ENCODE peak calls at places on chromosomes 2 and 18, in four cellular contexts. One of them, this sample, is unnamed.

GRCh38 chr2:33093293-33093692 is 146.5 kb downstream of the LTBP1 start:
- DNase-seq in stimulated activated naive CD4-positive, alpha-beta T cell: no peak
- DNase-seq in HCEC 1CT: no peak
- DNase-seq in NCI-H2171 treated with DMSO at 0.1 percent for 48 hours: no peak
- DNase-seq in this sample: no peak

GRCh38 chr18:23380001-23380550 is 73.0 kb upstream of the RIOK3 start:
- DNase-seq in stimulated activated naive CD4-positive, alpha-beta T cell: no peak
- DNase-seq in HCEC 1CT: no peak
- DNase-seq in NCI-H2171 treated with DMSO at 0.1 percent for 48 hours: no peak
- DNase-seq in this sample: no peak

GRCh38 chr2:234973008-234973407 is 21.2 kb downstream of the SH3BP4 start:
- DNase-seq in stimulated activated naive CD4-positive, alpha-beta T cell: no peak
- DNase-seq in HCEC 1CT: peak; percentile 41
- DNase-seq in NCI-H2171 treated with DMSO at 0.1 percent for 48 hours: no peak
- DNase-seq in this sample: no peak

GRCh38 chr2:13666582-13667414 is 950.1 kb downstream of the TRIB2 start:
- DNase-seq in NCI-H2171 treated with DMSO at 0.1 percent for 48 hours: no peak
- DNase-seq in HCEC 1CT: no peak
- DNase-seq in stimulated activated naive CD4-positive, alpha-beta T cell: no peak
- DNase-seq in this sample: no peak

GRCh38 chr2:24111407-24111861 is 11.7 kb downstream of the PFN4 start:
- DNase-seq in NCI-H2171 treated with DMSO at 0.1 percent for 48 hours: no peak
- DNase-seq in stimulated activated naive CD4-positive, alpha-beta T cell: no peak
- DNase-seq in HCEC 1CT: no peak
- DNase-seq in this sample: no peak

GRCh38 chr18:41703744-41704530 is 251.1 kb upstream of the PIK3C3 start:
- DNase-seq in NCI-H2171 treated with DMSO at 0.1 percent for 48 hours: no peak
- DNase-seq in stimulated activated naive CD4-positive, alpha-beta T cell: no peak
- DNase-seq in HCEC 1CT: no peak
- DNase-seq in this sample: no peak

GRCh38 chr2:40341198-40341597 is 110.7 kb downstream of the SLC8A1 start:
- DNase-seq in stimulated activated naive CD4-positive, alpha-beta T cell: no peak
- DNase-seq in NCI-H2171 treated with DMSO at 0.1 percent for 48 hours: no peak
- DNase-seq in HCEC 1CT: peak; percentile 67
- DNase-seq in this sample: no peak

GRCh38 chr2:37869756-37870155 is 55.3 kb upstream of the RMDN2 start:
- DNase-seq in stimulated activated naive CD4-positive, alpha-beta T cell: no peak
- DNase-seq in HCEC 1CT: no peak
- DNase-seq in NCI-H2171 treated with DMSO at 0.1 percent for 48 hours: no peak
- DNase-seq in this sample: no peak

GRCh38 chr2:239930871-239931771 is 94.0 kb downstream of the NDUFA10 start:
- DNase-seq in NCI-H2171 treated with DMSO at 0.1 percent for 48 hours: no peak
- DNase-seq in stimulated activated naive CD4-positive, alpha-beta T cell: no peak
- DNase-seq in HCEC 1CT: no peak
- DNase-seq in this sample: no peak

GRCh38 chr18:35451032-35451431 is 46.7 kb downstream of the INO80C start:
- DNase-seq in NCI-H2171 treated with DMSO at 0.1 percent for 48 hours: peak; percentile 10
- DNase-seq in stimulated activated naive CD4-positive, alpha-beta T cell: no peak
- DNase-seq in HCEC 1CT: no peak
- DNase-seq in this sample: no peak

GRCh38 chr18:37346048-37346447 is 219.6 kb downstream of the CELF4 start:
- DNase-seq in stimulated activated naive CD4-positive, alpha-beta T cell: no peak
- DNase-seq in HCEC 1CT: no peak
- DNase-seq in NCI-H2171 treated with DMSO at 0.1 percent for 48 hours: no peak
- DNase-seq in this sample: no peak

GRCh38 chr2:187297806-187298205 is 150.2 kb downstream of the CALCRL start:
- DNase-seq in stimulated activated naive CD4-positive, alpha-beta T cell: no peak
- DNase-seq in HCEC 1CT: no peak
- DNase-seq in NCI-H2171 treated with DMSO at 0.1 percent for 48 hours: no peak
- DNase-seq in this sample: no peak

GRCh38 chr2:158998486-158999248 is 30.2 kb downstream of the TANC1 start:
- DNase-seq in stimulated activated naive CD4-positive, alpha-beta T cell: no peak
- DNase-seq in HCEC 1CT: peak; percentile 41
- DNase-seq in NCI-H2171 treated with DMSO at 0.1 percent for 48 hours: peak; percentile 76
- DNase-seq in this sample: no peak

GRCh38 chr2:80548469-80548868 is 243.9 kb upstream of the LRRTM1 start:
- DNase-seq in stimulated activated naive CD4-positive, alpha-beta T cell: no peak
- DNase-seq in NCI-H2171 treated with DMSO at 0.1 percent for 48 hours: peak; percentile 76
- DNase-seq in HCEC 1CT: no peak
- DNase-seq in this sample: no peak

This sample was measured in neural progenitor cell.